ENCODE peak calls at places on chromosomes 2 and 18, in ten cellular contexts. One of them, this sample, is unnamed.

GRCh38 chr2:193442293-193442692 is 1247.6 kb upstream of the TMEFF2 start:
- DNase-seq in HEK293T: no peak
- DNase-seq in left cardiac atrium: no peak
- DNase-seq in cardiac fibroblast: no peak
- DNase-seq in stimulated activated CD4-positive, alpha-beta T cell treated with anti-CD3 and anti-CD28 coated beads, Interleukin-4, amount 100 ng/mL, for 1 hour: no peak
- DNase-seq in stomach: no peak
- DNase-seq in fibroblast of the aortic adventitia: no peak
- DNase-seq in T47D: no peak
- DNase-seq in effector memory CD4-positive, alpha-beta T cell: no peak
- DNase-seq in NCI-H2081: no peak
- DNase-seq in this sample: no peak

GRCh38 chr18:13540783-13541182 is 185.6 kb downstream of the FAM210A start:
- DNase-seq in HEK293T: no peak
- DNase-seq in left cardiac atrium: no peak
- DNase-seq in cardiac fibroblast: no peak
- DNase-seq in stimulated activated CD4-positive, alpha-beta T cell treated with anti-CD3 and anti-CD28 coated beads, Interleukin-4, amount 100 ng/mL, for 1 hour: no peak
- DNase-seq in stomach: no peak
- DNase-seq in fibroblast of the aortic adventitia: no peak
- DNase-seq in T47D: no peak
- DNase-seq in effector memory CD4-positive, alpha-beta T cell: no peak
- DNase-seq in NCI-H2081: no peak
- DNase-seq in this sample: no peak

GRCh38 chr2:130355578-130356431 is at the start of gene PTPN18:
- DNase-seq in HEK293T: peak; percentile 80
- DNase-seq in left cardiac atrium: peak; percentile 93
- DNase-seq in cardiac fibroblast: peak; percentile 85
- DNase-seq in stimulated activated CD4-positive, alpha-beta T cell treated with anti-CD3 and anti-CD28 coated beads, Interleukin-4, amount 100 ng/mL, for 1 hour: peak; percentile 66
- DNase-seq in stomach: peak; percentile 94
- DNase-seq in fibroblast of the aortic adventitia: peak; percentile 82
- DNase-seq in T47D: peak; percentile 70
- DNase-seq in effector memory CD4-positive, alpha-beta T cell: peak; percentile 34
- DNase-seq in NCI-H2081: peak; percentile 81
- DNase-seq in this sample: peak; percentile 74

GRCh38 chr2:196225213-196225612 is 53.8 kb upstream of the STK17B start:
- DNase-seq in HEK293T: no peak
- DNase-seq in left cardiac atrium: no peak
- DNase-seq in cardiac fibroblast: peak; percentile 76
- DNase-seq in stimulated activated CD4-positive, alpha-beta T cell treated with anti-CD3 and anti-CD28 coated beads, Interleukin-4, amount 100 ng/mL, for 1 hour: no peak
- DNase-seq in stomach: no peak
- DNase-seq in fibroblast of the aortic adventitia: peak; percentile 62
- DNase-seq in T47D: no peak
- DNase-seq in effector memory CD4-positive, alpha-beta T cell: no peak
- DNase-seq in NCI-H2081: no peak
- DNase-seq in this sample: no peak

GRCh38 chr18:3236470-3236869 is 11.1 kb upstream of the MYL12A start:
- DNase-seq in HEK293T: no peak
- DNase-seq in left cardiac atrium: no peak
- DNase-seq in cardiac fibroblast: no peak
- DNase-seq in stimulated activated CD4-positive, alpha-beta T cell treated with anti-CD3 and anti-CD28 coated beads, Interleukin-4, amount 100 ng/mL, for 1 hour: no peak
- DNase-seq in stomach: no peak
- DNase-seq in fibroblast of the aortic adventitia: no peak
- DNase-seq in T47D: no peak
- DNase-seq in effector memory CD4-positive, alpha-beta T cell: no peak
- DNase-seq in NCI-H2081: no peak
- DNase-seq in this sample: no peak

GRCh38 chr2:236932711-236933300 is 152.9 kb upstream of the COPS8 start:
- DNase-seq in HEK293T: no peak
- DNase-seq in left cardiac atrium: no peak
- DNase-seq in cardiac fibroblast: no peak
- DNase-seq in stimulated activated CD4-positive, alpha-beta T cell treated with anti-CD3 and anti-CD28 coated beads, Interleukin-4, amount 100 ng/mL, for 1 hour: no peak
- DNase-seq in stomach: no peak
- DNase-seq in fibroblast of the aortic adventitia: no peak
- DNase-seq in T47D: no peak
- DNase-seq in effector memory CD4-positive, alpha-beta T cell: no peak
- DNase-seq in NCI-H2081: no peak
- DNase-seq in this sample: no peak

GRCh38 chr18:51151185-51151567 is 46.3 kb downstream of the MEX3C start:
- DNase-seq in HEK293T: no peak
- DNase-seq in left cardiac atrium: no peak
- DNase-seq in cardiac fibroblast: no peak
- DNase-seq in stimulated activated CD4-positive, alpha-beta T cell treated with anti-CD3 and anti-CD28 coated beads, Interleukin-4, amount 100 ng/mL, for 1 hour: no peak
- DNase-seq in stomach: no peak
- DNase-seq in fibroblast of the aortic adventitia: no peak
- DNase-seq in T47D: no peak
- DNase-seq in effector memory CD4-positive, alpha-beta T cell: no peak
- DNase-seq in NCI-H2081: no peak
- DNase-seq in this sample: no peak

GRCh38 chr2:20365249-20365817 is 14.7 kb upstream of the PUM2 start:
- DNase-seq in HEK293T: no peak
- DNase-seq in left cardiac atrium: no peak
- DNase-seq in cardiac fibroblast: peak; percentile 81
- DNase-seq in stimulated activated CD4-positive, alpha-beta T cell treated with anti-CD3 and anti-CD28 coated beads, Interleukin-4, amount 100 ng/mL, for 1 hour: no peak
- DNase-seq in stomach: no peak
- DNase-seq in fibroblast of the aortic adventitia: peak; percentile 53
- DNase-seq in T47D: no peak
- DNase-seq in effector memory CD4-positive, alpha-beta T cell: no peak
- DNase-seq in NCI-H2081: no peak
- DNase-seq in this sample: no peak

GRCh38 chr18:48838166-48838775 is 112.5 kb downstream of the SMAD7 start:
- DNase-seq in HEK293T: no peak
- DNase-seq in left cardiac atrium: peak; percentile 16
- DNase-seq in cardiac fibroblast: no peak
- DNase-seq in stimulated activated CD4-positive, alpha-beta T cell treated with anti-CD3 and anti-CD28 coated beads, Interleukin-4, amount 100 ng/mL, for 1 hour: no peak
- DNase-seq in stomach: no peak
- DNase-seq in fibroblast of the aortic adventitia: peak; percentile 27
- DNase-seq in T47D: no peak
- DNase-seq in effector memory CD4-positive, alpha-beta T cell: no peak
- DNase-seq in NCI-H2081: no peak
- DNase-seq in this sample: no peak

GRCh38 chr2:196131384-196131861 is 40.0 kb downstream of the STK17B start:
- DNase-seq in HEK293T: peak; percentile 62
- DNase-seq in left cardiac atrium: no peak
- DNase-seq in cardiac fibroblast: peak; percentile 77
- DNase-seq in stimulated activated CD4-positive, alpha-beta T cell treated with anti-CD3 and anti-CD28 coated beads, Interleukin-4, amount 100 ng/mL, for 1 hour: peak; percentile 58
- DNase-seq in stomach: peak; percentile 48
- DNase-seq in fibroblast of the aortic adventitia: peak; percentile 60
- DNase-seq in T47D: no peak
- DNase-seq in effector memory CD4-positive, alpha-beta T cell: peak; percentile 42
- DNase-seq in NCI-H2081: no peak
- DNase-seq in this sample: peak; percentile 37

GRCh38 chr18:3350566-3351527 is 88.9 kb downstream of the MYL12B start:
- DNase-seq in HEK293T: no peak
- DNase-seq in left cardiac atrium: no peak
- DNase-seq in cardiac fibroblast: peak; percentile 45
- DNase-seq in stimulated activated CD4-positive, alpha-beta T cell treated with anti-CD3 and anti-CD28 coated beads, Interleukin-4, amount 100 ng/mL, for 1 hour: no peak
- DNase-seq in stomach: no peak
- DNase-seq in fibroblast of the aortic adventitia: no peak
- DNase-seq in T47D: no peak
- DNase-seq in effector memory CD4-positive, alpha-beta T cell: no peak
- DNase-seq in NCI-H2081: no peak
- DNase-seq in this sample: no peak

GRCh38 chr2:108853421-108853820 is 66.8 kb downstream of the CCDC138 start:
- DNase-seq in HEK293T: no peak
- DNase-seq in left cardiac atrium: no peak
- DNase-seq in cardiac fibroblast: no peak
- DNase-seq in stimulated activated CD4-positive, alpha-beta T cell treated with anti-CD3 and anti-CD28 coated beads, Interleukin-4, amount 100 ng/mL, for 1 hour: no peak
- DNase-seq in stomach: no peak
- DNase-seq in fibroblast of the aortic adventitia: no peak
- DNase-seq in T47D: no peak
- DNase-seq in effector memory CD4-positive, alpha-beta T cell: no peak
- DNase-seq in NCI-H2081: no peak
- DNase-seq in this sample: no peak

GRCh38 chr2:46796843-46797625 is 118.6 kb downstream of the MCFD2 start:
- DNase-seq in HEK293T: no peak
- DNase-seq in left cardiac atrium: no peak
- DNase-seq in cardiac fibroblast: no peak
- DNase-seq in stimulated activated CD4-positive, alpha-beta T cell treated with anti-CD3 and anti-CD28 coated beads, Interleukin-4, amount 100 ng/mL, for 1 hour: no peak
- DNase-seq in stomach: no peak
- DNase-seq in fibroblast of the aortic adventitia: no peak
- DNase-seq in T47D: no peak
- DNase-seq in effector memory CD4-positive, alpha-beta T cell: no peak
- DNase-seq in NCI-H2081: no peak
- DNase-seq in this sample: no peak

GRCh38 chr18:23569299-23570063 is 16.8 kb downstream of the NPC1 start:
- DNase-seq in HEK293T: no peak
- DNase-seq in left cardiac atrium: no peak
- DNase-seq in cardiac fibroblast: no peak
- DNase-seq in stimulated activated CD4-positive, alpha-beta T cell treated with anti-CD3 and anti-CD28 coated beads, Interleukin-4, amount 100 ng/mL, for 1 hour: no peak
- DNase-seq in stomach: no peak
- DNase-seq in fibroblast of the aortic adventitia: no peak
- DNase-seq in T47D: no peak
- DNase-seq in effector memory CD4-positive, alpha-beta T cell: no peak
- DNase-seq in NCI-H2081: no peak
- DNase-seq in this sample: no peak

GRCh38 chr2:217856871-217857270 is 145.9 kb downstream of the TNS1 start:
- DNase-seq in HEK293T: no peak
- DNase-seq in left cardiac atrium: no peak
- DNase-seq in cardiac fibroblast: no peak
- DNase-seq in stimulated activated CD4-positive, alpha-beta T cell treated with anti-CD3 and anti-CD28 coated beads, Interleukin-4, amount 100 ng/mL, for 1 hour: no peak
- DNase-seq in stomach: no peak
- DNase-seq in fibroblast of the aortic adventitia: no peak
- DNase-seq in T47D: no peak
- DNase-seq in effector memory CD4-positive, alpha-beta T cell: no peak
- DNase-seq in NCI-H2081: no peak
- DNase-seq in this sample: no peak

GRCh38 chr2:124187948-124188347 is 162.9 kb downstream of the CNTNAP5 start:
- DNase-seq in HEK293T: no peak
- DNase-seq in left cardiac atrium: no peak
- DNase-seq in cardiac fibroblast: no peak
- DNase-seq in stimulated activated CD4-positive, alpha-beta T cell treated with anti-CD3 and anti-CD28 coated beads, Interleukin-4, amount 100 ng/mL, for 1 hour: no peak
- DNase-seq in stomach: no peak
- DNase-seq in fibroblast of the aortic adventitia: no peak
- DNase-seq in T47D: no peak
- DNase-seq in effector memory CD4-positive, alpha-beta T cell: no peak
- DNase-seq in NCI-H2081: no peak
- DNase-seq in this sample: no peak

GRCh38 chr2:100058014-100058310 is 84.4 kb downstream of the AFF3 start:
- DNase-seq in HEK293T: no peak
- DNase-seq in left cardiac atrium: no peak
- DNase-seq in cardiac fibroblast: peak; percentile 11
- DNase-seq in stimulated activated CD4-positive, alpha-beta T cell treated with anti-CD3 and anti-CD28 coated beads, Interleukin-4, amount 100 ng/mL, for 1 hour: no peak
- DNase-seq in stomach: no peak
- DNase-seq in fibroblast of the aortic adventitia: peak; percentile 2
- DNase-seq in T47D: no peak
- DNase-seq in effector memory CD4-positive, alpha-beta T cell: no peak
- DNase-seq in NCI-H2081: no peak
- DNase-seq in this sample: no peak

GRCh38 chr18:79506191-79507075 is 110.7 kb downstream of the NFATC1 start:
- DNase-seq in HEK293T: no peak
- DNase-seq in left cardiac atrium: peak; percentile 69
- DNase-seq in cardiac fibroblast: peak; percentile 50
- DNase-seq in stimulated activated CD4-positive, alpha-beta T cell treated with anti-CD3 and anti-CD28 coated beads, Interleukin-4, amount 100 ng/mL, for 1 hour: peak; percentile 1
- DNase-seq in stomach: no peak
- DNase-seq in fibroblast of the aortic adventitia: peak; percentile 68
- DNase-seq in T47D: no peak
- DNase-seq in effector memory CD4-positive, alpha-beta T cell: no peak
- DNase-seq in NCI-H2081: no peak
- DNase-seq in this sample: peak; percentile 53

GRCh38 chr2:17649026-17649425 is 104.6 kb downstream of the SMC6 start:
- DNase-seq in HEK293T: no peak
- DNase-seq in left cardiac atrium: no peak
- DNase-seq in cardiac fibroblast: no peak
- DNase-seq in stimulated activated CD4-positive, alpha-beta T cell treated with anti-CD3 and anti-CD28 coated beads, Interleukin-4, amount 100 ng/mL, for 1 hour: no peak
- DNase-seq in stomach: no peak
- DNase-seq in fibroblast of the aortic adventitia: no peak
- DNase-seq in T47D: no peak
- DNase-seq in effector memory CD4-positive, alpha-beta T cell: no peak
- DNase-seq in NCI-H2081: no peak
- DNase-seq in this sample: no peak

GRCh38 chr2:206211657-206212255 is 52.1 kb downstream of the EEF1B2 start:
- DNase-seq in HEK293T: no peak
- DNase-seq in left cardiac atrium: no peak
- DNase-seq in cardiac fibroblast: peak; percentile 85
- DNase-seq in stimulated activated CD4-positive, alpha-beta T cell treated with anti-CD3 and anti-CD28 coated beads, Interleukin-4, amount 100 ng/mL, for 1 hour: no peak
- DNase-seq in stomach: no peak
- DNase-seq in fibroblast of the aortic adventitia: peak; percentile 86
- DNase-seq in T47D: no peak
- DNase-seq in effector memory CD4-positive, alpha-beta T cell: no peak
- DNase-seq in NCI-H2081: no peak
- DNase-seq in this sample: no peak

GRCh38 chr2:215737496-215737895 is 275.9 kb downstream of the MREG start:
- DNase-seq in HEK293T: no peak
- DNase-seq in left cardiac atrium: no peak
- DNase-seq in cardiac fibroblast: no peak
- DNase-seq in stimulated activated CD4-positive, alpha-beta T cell treated with anti-CD3 and anti-CD28 coated beads, Interleukin-4, amount 100 ng/mL, for 1 hour: no peak
- DNase-seq in stomach: no peak
- DNase-seq in fibroblast of the aortic adventitia: no peak
- DNase-seq in T47D: no peak
- DNase-seq in effector memory CD4-positive, alpha-beta T cell: no peak
- DNase-seq in NCI-H2081: peak; percentile 3
- DNase-seq in this sample: no peak

GRCh38 chr2:73740767-73741166 is 3.6 kb upstream of the TPRKB start:
- DNase-seq in HEK293T: no peak
- DNase-seq in left cardiac atrium: no peak
- DNase-seq in cardiac fibroblast: no peak
- DNase-seq in stimulated activated CD4-positive, alpha-beta T cell treated with anti-CD3 and anti-CD28 coated beads, Interleukin-4, amount 100 ng/mL, for 1 hour: no peak
- DNase-seq in stomach: no peak
- DNase-seq in fibroblast of the aortic adventitia: no peak
- DNase-seq in T47D: no peak
- DNase-seq in effector memory CD4-positive, alpha-beta T cell: no peak
- DNase-seq in NCI-H2081: no peak
- DNase-seq in this sample: no peak

GRCh38 chr2:38109732-38110181 is 33.8 kb upstream of the CYP1B1 start:
- DNase-seq in HEK293T: no peak
- DNase-seq in left cardiac atrium: no peak
- DNase-seq in cardiac fibroblast: no peak
- DNase-seq in stimulated activated CD4-positive, alpha-beta T cell treated with anti-CD3 and anti-CD28 coated beads, Interleukin-4, amount 100 ng/mL, for 1 hour: no peak
- DNase-seq in stomach: no peak
- DNase-seq in fibroblast of the aortic adventitia: peak; percentile 40
- DNase-seq in T47D: no peak
- DNase-seq in effector memory CD4-positive, alpha-beta T cell: no peak
- DNase-seq in NCI-H2081: no peak
- DNase-seq in this sample: no peak

GRCh38 chr2:54052825-54053718 is 62.3 kb upstream of the ACYP2 start:
- DNase-seq in HEK293T: peak; percentile 14
- DNase-seq in left cardiac atrium: no peak
- DNase-seq in cardiac fibroblast: no peak
- DNase-seq in stimulated activated CD4-positive, alpha-beta T cell treated with anti-CD3 and anti-CD28 coated beads, Interleukin-4, amount 100 ng/mL, for 1 hour: no peak
- DNase-seq in stomach: no peak
- DNase-seq in fibroblast of the aortic adventitia: no peak
- DNase-seq in T47D: no peak
- DNase-seq in effector memory CD4-positive, alpha-beta T cell: no peak
- DNase-seq in NCI-H2081: peak; percentile 42
- DNase-seq in this sample: no peak

GRCh38 chr2:201900362-201900761 is 94.0 kb downstream of the CDK15 start:
- DNase-seq in HEK293T: no peak
- DNase-seq in left cardiac atrium: no peak
- DNase-seq in cardiac fibroblast: no peak
- DNase-seq in stimulated activated CD4-positive, alpha-beta T cell treated with anti-CD3 and anti-CD28 coated beads, Interleukin-4, amount 100 ng/mL, for 1 hour: no peak
- DNase-seq in stomach: no peak
- DNase-seq in fibroblast of the aortic adventitia: no peak
- DNase-seq in T47D: no peak
- DNase-seq in effector memory CD4-positive, alpha-beta T cell: no peak
- DNase-seq in NCI-H2081: peak; percentile 12
- DNase-seq in this sample: no peak

GRCh38 chr2:25257032-25257455 is 84.7 kb downstream of the DNMT3A start:
- DNase-seq in HEK293T: no peak
- DNase-seq in left cardiac atrium: no peak
- DNase-seq in cardiac fibroblast: peak; percentile 19
- DNase-seq in stimulated activated CD4-positive, alpha-beta T cell treated with anti-CD3 and anti-CD28 coated beads, Interleukin-4, amount 100 ng/mL, for 1 hour: no peak
- DNase-seq in stomach: no peak
- DNase-seq in fibroblast of the aortic adventitia: peak; percentile 39
- DNase-seq in T47D: no peak
- DNase-seq in effector memory CD4-positive, alpha-beta T cell: no peak
- DNase-seq in NCI-H2081: peak; percentile 51
- DNase-seq in this sample: no peak

GRCh38 chr2:120299561-120299960 is 46.4 kb upstream of the INHBB start:
- DNase-seq in HEK293T: no peak
- DNase-seq in left cardiac atrium: no peak
- DNase-seq in cardiac fibroblast: no peak
- DNase-seq in stimulated activated CD4-positive, alpha-beta T cell treated with anti-CD3 and anti-CD28 coated beads, Interleukin-4, amount 100 ng/mL, for 1 hour: no peak
- DNase-seq in stomach: no peak
- DNase-seq in fibroblast of the aortic adventitia: no peak
- DNase-seq in T47D: no peak
- DNase-seq in effector memory CD4-positive, alpha-beta T cell: no peak
- DNase-seq in NCI-H2081: no peak
- DNase-seq in this sample: no peak

GRCh38 chr18:59957957-59958356 is 58.2 kb downstream of the PMAIP1 start:
- DNase-seq in HEK293T: peak; percentile 28
- DNase-seq in left cardiac atrium: peak; percentile 43
- DNase-seq in cardiac fibroblast: peak; percentile 66
- DNase-seq in stimulated activated CD4-positive, alpha-beta T cell treated with anti-CD3 and anti-CD28 coated beads, Interleukin-4, amount 100 ng/mL, for 1 hour: no peak
- DNase-seq in stomach: peak; percentile 71
- DNase-seq in fibroblast of the aortic adventitia: peak; percentile 52
- DNase-seq in T47D: no peak
- DNase-seq in effector memory CD4-positive, alpha-beta T cell: no peak
- DNase-seq in NCI-H2081: peak; percentile 96
- DNase-seq in this sample: no peak

This sample was measured in germinal center.